ENCODE peak calls at places on chromosomes 5 and 9, in six cellular contexts. A is activated naive CD4-positive, alpha-beta T cell treated with anti-CD3 and anti-CD28 coated beads for 36 hours; V is activated T-cell treated with anti-CD3 and anti-CD28 coated beads for 1 hour; E is activated naive CD8-positive, alpha-beta T cell treated with anti-CD3 and anti-CD28 coated beads for 36 hours; M is GM12892; S is memory B cell. W is an unnamed sample.

GRCh38 chr9:123081824-123082223 is 48.4 kb downstream of the GPR21 start:
- DNase-seq in A (peak; percentile 34), V (no peak), E (no peak), M (no peak), S (peak; percentile 38), W (no peak)

GRCh38 chr9:133125706-133126696 is 5.0 kb upstream of the RALGDS start:
- DNase-seq in A (peak; percentile 29), V (no peak), E (peak; percentile 34), M (peak; percentile 80), S (no peak), W (no peak)

GRCh38 chr5:179870403-179870903 is 11.8 kb upstream of the MRNIP start:
- DNase-seq in A (peak; percentile 33), V (no peak), E (no peak), M (no peak), S (no peak), W (peak; percentile 15)

GRCh38 chr9:98823666-98824334 is 16.3 kb downstream of the GALNT12 start:
- DNase-seq in A (no peak), V (no peak), E (no peak), M (no peak), S (no peak), W (no peak)

GRCh38 chr5:45691656-45692055 is 4.5 kb downstream of the HCN1 start:
- DNase-seq in A (no peak), V (no peak), E (no peak), M (no peak), S (no peak), W (no peak)

GRCh38 chr9:100427366-100428263 is 672 bp downstream of the MSANTD3 start:
- DNase-seq in A (peak; percentile 28), V (peak; percentile 9), E (no peak), M (no peak), S (peak; percentile 50), W (no peak)

GRCh38 chr9:106701611-106702010 is 161.4 kb upstream of the ZNF462 start:
- DNase-seq in A (no peak), V (no peak), E (no peak), M (no peak), S (no peak), W (no peak)

GRCh38 chr9:2817987-2818386 is 25.9 kb downstream of the PUM3 start:
- DNase-seq in A (no peak), V (no peak), E (no peak), M (no peak), S (no peak), W (no peak)

GRCh38 chr5:158807947-158808346 is 291.8 kb downstream of the EBF1 start:
- DNase-seq in A (no peak), V (no peak), E (no peak), M (no peak), S (no peak), W (no peak)

GRCh38 chr5:137218896-137219295 is 280.2 kb downstream of the SPOCK1 start:
- DNase-seq in A (no peak), V (no peak), E (no peak), M (no peak), S (no peak), W (peak; percentile 88)

GRCh38 chr5:104172976-104173375 is 610.4 kb upstream of the NUDT12 start:
- DNase-seq in A (no peak), V (no peak), E (no peak), M (no peak), S (no peak), W (no peak)

GRCh38 chr5:127812570-127812969 is 109.4 kb downstream of the CCDC192 start:
- DNase-seq in A (no peak), V (no peak), E (no peak), M (no peak), S (no peak), W (no peak)

GRCh38 chr9:127505396-127506116 is 54.2 kb downstream of the LRSAM1 start:
- DNase-seq in A (peak; percentile 37), V (no peak), E (peak; percentile 44), M (peak; percentile 53), S (peak; percentile 48), W (no peak)

GRCh38 chr9:75599249-75599648 is 291.2 kb upstream of the PCSK5 start:
- DNase-seq in A (no peak), V (no peak), E (no peak), M (no peak), S (no peak), W (no peak)

GRCh38 chr5:9343146-9343850 is 202.6 kb downstream of the SEMA5A start:
- DNase-seq in A (no peak), V (no peak), E (no peak), M (no peak), S (no peak), W (no peak)

GRCh38 chr5:44619875-44620610 is 188.7 kb upstream of the MRPS30 start:
- DNase-seq in A (no peak), V (no peak), E (no peak), M (no peak), S (no peak), W (no peak)

GRCh38 chr5:178225174-178225573 is 7.4 kb downstream of the PHYKPL start:
- DNase-seq in A (no peak), V (no peak), E (no peak), M (no peak), S (no peak), W (no peak)

GRCh38 chr9:107707419-107707837 is 217.9 kb upstream of the KLF4 start:
- DNase-seq in A (no peak), V (no peak), E (no peak), M (no peak), S (no peak), W (no peak)

GRCh38 chr9:81526587-81526986 is 162.8 kb downstream of the TLE1 start:
- DNase-seq in A (no peak), V (no peak), E (no peak), M (no peak), S (no peak), W (no peak)

GRCh38 chr5:134001938-134002731 is 2.6 kb downstream of the VDAC1 start:
- DNase-seq in A (no peak), V (no peak), E (no peak), M (no peak), S (no peak), W (no peak)

GRCh38 chr5:143767162-143767561 is 44.8 kb upstream of the HMHB1 start:
- DNase-seq in A (no peak), V (no peak), E (no peak), M (no peak), S (no peak), W (no peak)

GRCh38 chr5:138724470-138725146 is 28.6 kb upstream of the CTNNA1 start:
- DNase-seq in A (no peak), V (no peak), E (no peak), M (no peak), S (no peak), W (no peak)

W was measured in LNCaP clone FGC.